ENCODE peak calls at places on chromosomes 11 and 22, in ten cellular contexts. H is hypothalamus; V is left ventricle myocardium inferior; O is IMR-90; X is B cell; S is cortex of kidney; L is NCI-H2081; U is NCI-H1105 treated with DMSO at 0.1 percent for 48 hours; Y is NCI-H82; R is activated effector memory CD4-positive, alpha-beta T cell treated with Interleukin-2 at 50 U/mL for 16 hours. Q is an unnamed sample.

GRCh38 chr11:20873054-20873453 is 203.7 kb downstream of the NELL1 start:
- DNase-seq in O (no peak), L (peak), V (no peak), H (no peak), S (no peak), Y (peak), X (no peak), U (peak), R (no peak), Q (no peak)

GRCh38 chr11:3644817-3645235 is at the start of gene ART1:
- DNase-seq in O (no peak), R (no peak), X (no peak), Y (no peak), V (peak), U (no peak), H (no peak), L (no peak), S (no peak), Q (peak)

GRCh38 chr22:33054276-33054675 is 3.9 kb downstream of the SYN3 start:
- DNase-seq in X (no peak), S (no peak), L (no peak), O (no peak), V (no peak), H (no peak), Y (no peak), U (no peak), R (no peak), Q (no peak)

GRCh38 chr11:586376-587316 is 10.4 kb downstream of the PHRF1 start:
- DNase-seq in R (no peak), U (no peak), O (no peak), L (no peak), Y (no peak), X (no peak), H (no peak), S (no peak), V (no peak), Q (no peak)

GRCh38 chr22:36743591-36744412 is 32.1 kb downstream of the IFT27 start:
- DNase-seq in L (no peak), R (no peak), X (peak), S (no peak), V (no peak), H (no peak), U (no peak), O (no peak), Y (no peak), Q (no peak)

GRCh38 chr11:95516786-95517185 is 272.8 kb downstream of the FAM76B start:
- DNase-seq in U (no peak), R (no peak), S (no peak), H (no peak), V (no peak), Y (no peak), X (no peak), O (peak), L (no peak), Q (no peak)

GRCh38 chr11:9575531-9576240 is 2.2 kb downstream of the WEE1 start:
- DNase-seq in Y (peak), X (no peak), U (no peak), S (no peak), R (no peak), O (no peak), V (no peak), L (no peak), H (no peak), Q (no peak)

GRCh38 chr11:20055312-20055711 is 105.0 kb downstream of the DBX1 start:
- DNase-seq in R (no peak), H (no peak), U (peak), O (no peak), X (no peak), S (no peak), Y (no peak), V (no peak), L (no peak), Q (no peak)

GRCh38 chr11:71265559-71266092 is 13.2 kb upstream of the SHANK2 start:
- DNase-seq in U (no peak), O (no peak), X (no peak), H (no peak), V (no peak), Y (no peak), L (no peak), S (no peak), R (no peak), Q (no peak)

GRCh38 chr11:100827934-100828661 is 141.0 kb downstream of the ARHGAP42 start:
- DNase-seq in R (no peak), U (no peak), V (no peak), X (no peak), Y (peak), L (peak), O (peak), S (no peak), H (no peak), Q (no peak)

GRCh38 chr11:133239530-133239929 is 292.8 kb downstream of the OPCML start:
- DNase-seq in S (no peak), R (no peak), L (no peak), H (no peak), X (no peak), U (no peak), V (no peak), Y (no peak), O (no peak), Q (no peak)

GRCh38 chr11:66814678-66815077 is 28.6 kb upstream of the RCE1 start:
- DNase-seq in Y (no peak), H (no peak), O (no peak), S (no peak), L (no peak), X (no peak), R (no peak), V (no peak), U (no peak), Q (no peak)

GRCh38 chr11:80502511-80502910 is 1061.7 kb upstream of the TENM4 start:
- DNase-seq in Y (no peak), L (no peak), S (no peak), U (no peak), X (no peak), V (no peak), H (no peak), R (no peak), O (no peak), Q (no peak)

GRCh38 chr22:22818861-22819855 is 68.5 kb upstream of the IGLL5 start:
- DNase-seq in Y (no peak), O (no peak), R (peak), L (no peak), S (no peak), X (no peak), H (no peak), U (no peak), V (no peak), Q (no peak)

GRCh38 chr11:69008774-69009440 is 4.1 kb downstream of the MRGPRF start:
- DNase-seq in Y (no peak), O (peak), U (no peak), R (no peak), V (peak), H (no peak), X (no peak), S (no peak), L (no peak), Q (peak)

GRCh38 chr11:74710291-74710938 is 20.8 kb downstream of the CHRDL2 start:
- DNase-seq in O (peak), V (peak), S (no peak), H (no peak), U (no peak), R (no peak), X (no peak), Y (peak), L (no peak), Q (peak)

GRCh38 chr11:112856591-112856990 is 104.6 kb upstream of the NCAM1 start:
- DNase-seq in Y (no peak), S (no peak), X (no peak), L (no peak), R (no peak), H (no peak), U (no peak), O (no peak), V (no peak), Q (no peak)

GRCh38 chr22:38137876-38138687 is 27.6 kb upstream of the BAIAP2L2 start:
- DNase-seq in S (no peak), O (no peak), Y (no peak), V (no peak), H (no peak), L (no peak), U (no peak), R (no peak), X (no peak), Q (no peak)

GRCh38 chr11:30741039-30741550 is 154.9 kb upstream of the MPPED2 start:
- DNase-seq in H (no peak), R (no peak), U (no peak), V (no peak), O (peak), X (no peak), L (no peak), S (no peak), Y (no peak), Q (no peak)

GRCh38 chr11:129731316-129731715 is 84.3 kb upstream of the TMEM45B start:
- DNase-seq in S (no peak), Y (no peak), R (no peak), V (no peak), X (no peak), O (no peak), L (no peak), U (no peak), H (no peak), Q (no peak)

GRCh38 chr11:69278091-69278867 is 15.7 kb upstream of the MYEOV start:
- DNase-seq in R (no peak), Y (no peak), V (no peak), U (no peak), H (no peak), O (no peak), L (no peak), S (no peak), X (no peak), Q (peak)

GRCh38 chr11:12846766-12847615 is 162.1 kb upstream of the RASSF10 start:
- DNase-seq in Y (peak), U (no peak), X (no peak), O (no peak), V (no peak), H (no peak), R (no peak), L (peak), S (no peak), Q (no peak)

GRCh38 chr22:37212174-37212906 is at the start of gene SSTR3:
- DNase-seq in X (peak), U (peak), O (no peak), R (no peak), V (no peak), H (no peak), Y (peak), S (no peak), L (no peak), Q (no peak)

GRCh38 chr11:58656348-58656747 is 33.9 kb downstream of the CNTF start:
- DNase-seq in L (no peak), X (no peak), S (no peak), Y (no peak), U (no peak), H (no peak), R (no peak), O (no peak), V (no peak), Q (no peak)

GRCh38 chr22:25111579-25112517 is 87.8 kb upstream of the CRYBB3 start:
- DNase-seq in S (no peak), O (no peak), U (no peak), L (no peak), R (no peak), Y (peak), X (no peak), H (no peak), V (no peak), Q (peak)

GRCh38 chr11:104200688-104201087 is 36.7 kb upstream of the PDGFD start:
- DNase-seq in S (no peak), Y (no peak), R (no peak), U (no peak), O (no peak), X (no peak), V (no peak), L (no peak), H (no peak), Q (no peak)